ENCODE peak calls at places on chromosomes 1 and 21, in nine cellular contexts. Z, L, P, N, Y, T, I, B and K are unnamed samples.
A peak's percentile ranks its signal among the peaks of the same experiment; 100 is the strongest.

GRCh38 chr1:40451238-40451585 is 936 bp downstream of the ZFP69B start:
- DNase-seq in Z (no peak), L (no peak), P (no peak), N (no peak), Y (no peak), T (no peak), I (no peak), B (no peak), K (no peak)

GRCh38 chr1:211529011-211529410 is 37.0 kb upstream of the RD3 start:
- DNase-seq in Z (no peak), L (no peak), P (no peak), N (no peak), Y (no peak), T (no peak), I (no peak), B (no peak), K (no peak)

GRCh38 chr1:69662321-69662720 is 94.6 kb downstream of the LRRC7 start:
- DNase-seq in Z (no peak), L (no peak), P (no peak), N (no peak), Y (no peak), T (no peak), I (no peak), B (no peak), K (no peak)

GRCh38 chr1:156870734-156871133 is 10.1 kb downstream of the NTRK1 start:
- DNase-seq in Z (no peak), L (no peak), P (no peak), N (no peak), Y (no peak), T (no peak), I (no peak), B (no peak), K (no peak)

GRCh38 chr1:116571215-116571919 is 541 bp upstream of the CD58 start:
- DNase-seq in Z (peak; percentile 27), L (no peak), P (no peak), N (no peak), Y (no peak), T (no peak), I (peak; percentile 24), B (no peak), K (no peak)

GRCh38 chr21:45032977-45033705 is 41.2 kb upstream of the ADARB1 start:
- DNase-seq in Z (no peak), L (peak; percentile 79), P (no peak), N (no peak), Y (no peak), T (no peak), I (peak; percentile 23), B (no peak), K (no peak)

GRCh38 chr1:24191860-24192259 is 4.8 kb upstream of the IFNLR1 start:
- DNase-seq in Z (no peak), L (no peak), P (no peak), N (no peak), Y (no peak), T (no peak), I (peak; percentile 64), B (no peak), K (no peak)

GRCh38 chr1:43273708-43274107 is 3.9 kb downstream of the TMEM125 start:
- DNase-seq in Z (no peak), L (peak; percentile 31), P (no peak), N (no peak), Y (peak; percentile 14), T (no peak), I (no peak), B (no peak), K (no peak)

GRCh38 chr1:231734417-231734816 is 107.8 kb downstream of the DISC1 start:
- DNase-seq in Z (peak; percentile 19), L (no peak), P (peak; percentile 19), N (no peak), Y (no peak), T (no peak), I (no peak), B (no peak), K (no peak)

GRCh38 chr1:231733063-231733462 is 106.5 kb downstream of the DISC1 start:
- DNase-seq in Z (no peak), L (no peak), P (no peak), N (no peak), Y (no peak), T (no peak), I (no peak), B (no peak), K (no peak)

GRCh38 chr1:231729541-231729940 is 103.0 kb downstream of the DISC1 start:
- DNase-seq in Z (no peak), L (no peak), P (no peak), N (no peak), Y (no peak), T (no peak), I (no peak), B (no peak), K (no peak)

GRCh38 chr1:231733672-231734071 is 107.1 kb downstream of the DISC1 start:
- DNase-seq in Z (no peak), L (no peak), P (no peak), N (no peak), Y (no peak), T (no peak), I (no peak), B (no peak), K (no peak)

GRCh38 chr1:231731262-231731661 is 104.7 kb downstream of the DISC1 start:
- DNase-seq in Z (no peak), L (no peak), P (no peak), N (no peak), Y (no peak), T (no peak), I (no peak), B (no peak), K (no peak)
- H3K4me1 ChIP-seq in Z (no peaks in the 10 kb centered on the region), L (no peaks in the 10 kb centered on the region), P (no peaks in the 10 kb centered on the region), N (no peaks in the 10 kb centered on the region), Y (no peaks in the 10 kb centered on the region), T (no peaks in the 10 kb centered on the region), I (no peaks in the 10 kb centered on the region), B (no peaks in the 10 kb centered on the region), K (no peaks in the 10 kb centered on the region)

DNA sequence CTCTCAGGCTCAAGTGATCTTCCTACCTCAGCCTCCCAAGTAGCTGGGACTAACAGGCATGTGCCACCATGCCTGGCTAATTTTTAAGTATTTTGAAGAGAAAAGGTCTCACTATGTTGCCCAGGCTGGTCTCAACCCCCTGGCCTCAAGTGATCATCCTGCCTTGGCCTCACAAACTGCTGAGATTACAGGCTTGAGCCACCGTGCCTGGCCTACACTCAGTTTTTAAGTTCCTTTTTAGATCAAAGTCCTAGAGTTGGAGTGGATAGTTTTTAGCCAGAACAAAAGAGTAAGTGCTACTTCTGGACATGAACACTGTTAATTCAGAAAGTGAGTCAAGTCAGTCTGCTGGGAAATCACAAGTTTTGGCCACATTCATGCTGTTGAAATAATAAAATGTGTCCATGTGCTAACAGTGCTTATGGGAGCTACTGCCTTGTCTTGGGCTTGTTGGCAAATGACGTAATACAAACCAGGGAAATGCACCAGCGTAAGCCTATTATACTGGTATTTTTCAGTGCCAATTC is 84.2 kb downstream of the NDUFS5 start:
- DNase-seq in Z (no peak), L (no peak), P (no peak), N (no peak), Y (no peak), T (no peak), I (no peak), B (no peak), K (no peak)
- H3K4me1 ChIP-seq in Z (peaks cover 7% of the 10 kb centered on the region), L (peaks cover 8% of the 10 kb centered on the region), P (peaks cover 55% of the 10 kb centered on the region), N (peaks cover 13% of the 10 kb centered on the region), Y (peaks cover 80% of the 10 kb centered on the region), T (peaks cover 35% of the 10 kb centered on the region), I (peaks cover 35% of the 10 kb centered on the region), B (peaks cover 90% of the 10 kb centered on the region), K (peaks cover 71% of the 10 kb centered on the region)

DNA sequence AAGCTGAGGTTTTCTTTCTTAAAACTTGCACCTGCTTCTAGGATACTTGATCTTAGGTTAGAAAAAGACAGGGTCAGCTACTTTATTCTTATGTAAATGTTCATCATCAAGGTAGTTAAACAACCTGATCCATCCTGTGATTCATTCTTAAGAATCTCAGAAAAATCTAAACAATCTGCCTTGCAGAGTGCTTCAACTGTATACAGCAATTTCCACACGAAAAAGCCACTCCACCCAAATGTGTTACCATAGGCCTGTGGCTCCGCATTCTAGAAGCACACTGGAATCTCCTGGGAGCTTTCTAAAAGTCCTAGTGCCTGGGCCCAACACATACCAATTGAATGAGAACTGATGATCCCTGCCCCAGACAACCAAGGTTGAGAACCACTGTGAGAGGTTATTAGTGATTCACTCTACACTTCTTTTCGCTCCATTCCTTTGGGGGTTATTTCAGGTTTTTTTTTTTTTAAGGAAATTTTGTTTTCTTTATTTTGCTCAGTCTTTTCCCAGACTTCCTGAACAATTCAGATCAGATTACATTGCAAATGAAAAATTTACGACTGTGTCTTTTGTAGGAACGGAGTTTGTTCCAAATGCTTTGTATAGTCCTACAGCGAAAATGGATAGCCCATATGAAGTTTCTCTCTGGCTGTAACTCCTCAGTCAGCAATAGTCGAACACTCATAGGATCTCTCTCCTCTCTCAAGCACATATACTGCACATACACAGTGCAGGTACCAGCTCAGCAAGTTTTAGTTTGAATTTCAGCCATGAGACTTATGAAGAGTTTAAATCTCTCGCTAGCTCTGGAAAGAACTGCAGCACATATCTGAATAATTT is 16.1 kb downstream of the SMYD2 start:
- DNase-seq in Z (no peak), L (no peak), P (no peak), N (no peak), Y (no peak), T (no peak), I (no peak), B (no peak), K (no peak)
- H3K4me1 ChIP-seq in Z (no peaks in the 10 kb centered on the region), L (no peaks in the 10 kb centered on the region), P (peaks cover 39% of the 10 kb centered on the region), N (no peaks in the 10 kb centered on the region), Y (no peaks in the 10 kb centered on the region), T (no peaks in the 10 kb centered on the region), I (peaks cover 6% of the 10 kb centered on the region), B (no peaks in the 10 kb centered on the region), K (peaks cover 8% of the 10 kb centered on the region)

GRCh38 chr1:93840956-93841482 is 38.0 kb downstream of the DNTTIP2 start:
- DNase-seq in Z (no peak), L (no peak), P (no peak), N (no peak), Y (no peak), T (no peak), I (no peak), B (no peak), K (no peak)

GRCh38 chr1:93839307-93839706 is 39.7 kb downstream of the DNTTIP2 start:
- DNase-seq in Z (no peak), L (no peak), P (no peak), N (no peak), Y (no peak), T (no peak), I (no peak), B (no peak), K (no peak)

GRCh38 chr1:93839756-93840155 is 39.2 kb downstream of the DNTTIP2 start:
- DNase-seq in Z (no peak), L (no peak), P (no peak), N (no peak), Y (no peak), T (no peak), I (no peak), B (no peak), K (no peak)

GRCh38 chr1:93842750-93843500 is 36.1 kb downstream of the DNTTIP2 start:
- DNase-seq in Z (no peak), L (no peak), P (no peak), N (no peak), Y (no peak), T (no peak), I (no peak), B (no peak), K (no peak)

DNA sequence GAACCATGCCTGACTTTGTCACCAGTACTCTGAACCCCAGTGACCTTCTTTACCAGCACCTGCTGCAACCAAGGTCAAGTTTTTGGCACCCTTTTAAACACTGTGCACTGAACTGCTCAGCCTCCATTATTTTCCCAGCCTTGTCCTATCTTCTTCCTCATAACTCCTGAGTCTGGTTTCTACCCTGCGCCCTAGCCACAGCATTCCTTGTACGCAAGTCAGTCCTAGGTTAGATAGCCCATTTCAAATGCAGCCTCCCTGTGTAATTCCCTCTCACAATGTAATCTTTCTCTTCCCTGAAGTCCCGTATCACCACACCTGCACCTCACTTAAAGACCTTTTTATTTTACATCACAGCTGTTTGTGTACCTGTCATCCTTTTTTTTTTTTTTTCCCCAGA is 37.2 kb downstream of the DNTTIP2 start:
- DNase-seq in Z (no peak), L (no peak), P (no peak), N (no peak), Y (no peak), T (no peak), I (no peak), B (no peak), K (no peak)
- H3K4me1 ChIP-seq in Z (peaks cover 9% of the 10 kb centered on the region), L (no peaks in the 10 kb centered on the region), P (peaks cover 17% of the 10 kb centered on the region), N (no peaks in the 10 kb centered on the region), Y (peaks cover 29% of the 10 kb centered on the region), T (peaks cover 3% of the 10 kb centered on the region), I (peaks cover 13% of the 10 kb centered on the region), B (peaks cover 34% of the 10 kb centered on the region), K (peaks cover 16% of the 10 kb centered on the region)